ENCODE peak calls at places on chromosome 9, in seven cellular contexts. Q, U, K, S, O, N and T are unnamed samples.

GRCh38 chr9:68771376-68771775 is 66.3 kb downstream of the PIP5K1B start:
- DNase-seq in Q (no peak), U (no peak), K (no peak), S (no peak), O (no peak), N (no peak), T (no peak)

GRCh38 chr9:89877051-89878002 is 272.5 kb downstream of the GADD45G start:
- DNase-seq in Q (no peak), U (peak; percentile 18), K (no peak), S (no peak), O (peak; percentile 29), N (no peak), T (no peak)

GRCh38 chr9:3337515-3337914 is 188.3 kb downstream of the RFX3 start:
- DNase-seq in Q (peak; percentile 11), U (no peak), K (no peak), S (peak; percentile 26), O (peak; percentile 6), N (peak; percentile 59), T (no peak)

GRCh38 chr9:93205045-93205768 is 21.3 kb downstream of the WNK2 start:
- DNase-seq in Q (no peak), U (no peak), K (no peak), S (peak; percentile 89), O (peak; percentile 63), N (no peak), T (no peak)

GRCh38 chr9:124794902-124795491 is 18.1 kb downstream of the OLFML2A start:
- DNase-seq in Q (peak; percentile 49), U (no peak), K (no peak), S (no peak), O (peak; percentile 46), N (peak; percentile 42), T (no peak)

GRCh38 chr9:87382902-87383301 is 114.8 kb upstream of the DAPK1 start:
- DNase-seq in Q (peak; percentile 87), U (no peak), K (no peak), S (no peak), O (no peak), N (no peak), T (no peak)

GRCh38 chr9:98913044-98913443 is 30.7 kb upstream of the COL15A1 start:
- DNase-seq in Q (no peak), U (peak; percentile 20), K (no peak), S (peak; percentile 62), O (no peak), N (no peak), T (no peak)

GRCh38 chr9:99012957-99013512 is 69.3 kb downstream of the COL15A1 start:
- DNase-seq in Q (no peak), U (no peak), K (no peak), S (no peak), O (peak; percentile 30), N (no peak), T (no peak)

GRCh38 chr9:120324996-120325642 is 254.8 kb downstream of the CDK5RAP2 start:
- DNase-seq in Q (no peak), U (peak; percentile 77), K (no peak), S (no peak), O (no peak), N (no peak), T (no peak)

GRCh38 chr9:134032456-134033222 is 7.4 kb downstream of the BRD3OS start:
- DNase-seq in Q (no peak), U (no peak), K (no peak), S (no peak), O (no peak), N (no peak), T (no peak)

GRCh38 chr9:93207860-93208734 is 24.2 kb downstream of the WNK2 start:
- DNase-seq in Q (no peak), U (no peak), K (no peak), S (no peak), O (no peak), N (no peak), T (no peak)

GRCh38 chr9:17057729-17058128 is 77.1 kb upstream of the CNTLN start:
- DNase-seq in Q (no peak), U (no peak), K (no peak), S (no peak), O (no peak), N (no peak), T (no peak)

GRCh38 chr9:93233033-93233432 is 49.1 kb downstream of the WNK2 start:
- DNase-seq in Q (no peak), U (no peak), K (no peak), S (no peak), O (no peak), N (no peak), T (no peak)

GRCh38 chr9:88425538-88425950 is 37.3 kb downstream of the SPIN1 start:
- DNase-seq in Q (peak; percentile 1), U (no peak), K (no peak), S (no peak), O (peak; percentile 34), N (peak; percentile 4), T (no peak)

GRCh38 chr9:109014267-109015025 is 1.1 kb upstream of the CTNNAL1 start:
- DNase-seq in Q (peak; percentile 51), U (no peak), K (no peak), S (peak; percentile 29), O (no peak), N (no peak), T (no peak)

GRCh38 chr9:93464395-93464794 is 11.0 kb upstream of the FAM120AOS start:
- DNase-seq in Q (no peak), U (no peak), K (no peak), S (no peak), O (no peak), N (no peak), T (no peak)

GRCh38 chr9:37053684-37054512 is 19.8 kb upstream of the PAX5 start:
- DNase-seq in Q (no peak), U (no peak), K (no peak), S (no peak), O (no peak), N (no peak), T (no peak)

GRCh38 chr9:117809751-117810150 is 105.5 kb downstream of the TLR4 start:
- DNase-seq in Q (no peak), U (no peak), K (no peak), S (no peak), O (no peak), N (no peak), T (no peak)

GRCh38 chr9:22068369-22068768 is 59.3 kb upstream of the CDKN2B start:
- DNase-seq in Q (no peak), U (no peak), K (no peak), S (no peak), O (no peak), N (no peak), T (no peak)

GRCh38 chr9:98021306-98022040 is 35.1 kb upstream of the NANS start:
- DNase-seq in Q (no peak), U (peak; percentile 20), K (no peak), S (peak; percentile 85), O (peak; percentile 7), N (no peak), T (no peak)

GRCh38 chr9:132662152-132662945 is 7.4 kb downstream of the DDX31 start:
- DNase-seq in Q (no peak), U (no peak), K (no peak), S (no peak), O (no peak), N (no peak), T (no peak)

GRCh38 chr9:73655831-73656230 is 504.2 kb downstream of the ANXA1 start:
- DNase-seq in Q (no peak), U (no peak), K (no peak), S (no peak), O (no peak), N (no peak), T (no peak)

GRCh38 chr9:16348531-16348930 is 521.9 kb downstream of the BNC2 start:
- DNase-seq in Q (no peak), U (no peak), K (no peak), S (no peak), O (no peak), N (no peak), T (no peak)

GRCh38 chr9:133144142-133144886 is 19.4 kb downstream of the GBGT1 start:
- DNase-seq in Q (peak; percentile 53), U (peak; percentile 84), K (no peak), S (peak; percentile 83), O (peak; percentile 86), N (peak; percentile 85), T (no peak)

GRCh38 chr9:127977877-127978647 is 2.7 kb downstream of the EEIG1 start:
- DNase-seq in Q (peak; percentile 56), U (no peak), K (no peak), S (peak; percentile 81), O (peak; percentile 78), N (peak; percentile 36), T (no peak)

GRCh38 chr9:38274746-38275250 is 117.7 kb upstream of the ALDH1B1 start:
- DNase-seq in Q (peak; percentile 5), U (peak; percentile 7), K (no peak), S (no peak), O (no peak), N (no peak), T (no peak)

GRCh38 chr9:78072586-78073199 is 41.1 kb upstream of the GNAQ start:
- DNase-seq in Q (no peak), U (no peak), K (no peak), S (no peak), O (no peak), N (no peak), T (no peak)

GRCh38 chr9:136572003-136572595 is 26.3 kb upstream of the NOTCH1 start:
- DNase-seq in Q (no peak), U (peak; percentile 97), K (no peak), S (peak; percentile 88), O (peak; percentile 47), N (peak; percentile 4), T (no peak)

GRCh38 chr9:33287087-33287490 is 3.2 kb upstream of the NFX1 start:
- DNase-seq in Q (peak; percentile 75), U (peak; percentile 45), K (peak; percentile 66), S (no peak), O (peak; percentile 80), N (peak; percentile 76), T (no peak)

GRCh38 chr9:87602933-87603643 is 105.4 kb downstream of the DAPK1 start:
- DNase-seq in Q (no peak), U (no peak), K (no peak), S (no peak), O (no peak), N (no peak), T (no peak)

GRCh38 chr9:17462869-17463464 is 115.9 kb upstream of the SH3GL2 start:
- DNase-seq in Q (peak; percentile 63), U (no peak), K (peak; percentile 77), S (no peak), O (peak; percentile 48), N (peak; percentile 69), T (peak; percentile 5)

GRCh38 chr9:21777701-21778100 is 24.7 kb upstream of the MTAP start:
- DNase-seq in Q (no peak), U (no peak), K (no peak), S (no peak), O (no peak), N (peak; percentile 65), T (no peak)